ENCODE peak calls at places on chromosomes 16 and 17, in four cellular contexts. M is iPS-NIHi11, E is tibial artery, F is HuH-7. S is an unnamed sample.

GRCh38 chr16:80300876-80301275 is 239.9 kb upstream of the DYNLRB2 start:
- DNase-seq in M (no peak), F (no peak), E (no peak), S (peak; percentile 18)

GRCh38 chr17:3693829-3694231 is 2.1 kb downstream of the P2RX5 start:
- DNase-seq in F (no peak), E (no peak), M (no peak), S (no peak)

GRCh38 chr16:2952679-2953078 is 11.4 kb upstream of the KREMEN2 start:
- DNase-seq in E (no peak), M (no peak), F (no peak), S (no peak)

GRCh38 chr16:1327619-1327947 is 5.9 kb upstream of the BAIAP3 start:
- DNase-seq in F (no peak), E (no peak), M (no peak), S (no peak)

GRCh38 chr16:51129105-51129504 is 22.0 kb downstream of the SALL1 start:
- DNase-seq in M (no peak), F (no peak), E (no peak), S (no peak)

GRCh38 chr16:58120216-58120615 is 9.0 kb downstream of the CFAP20 start:
- DNase-seq in F (no peak), E (no peak), M (no peak), S (no peak)

GRCh38 chr16:21300309-21301167 is 22.4 kb upstream of the CRYM start:
- DNase-seq in M (peak; percentile 94), E (peak; percentile 100), F (peak; percentile 88), S (peak; percentile 100)

GRCh38 chr17:63613663-63614062 is 8.6 kb upstream of the MAP3K3 start:
- DNase-seq in M (no peak), E (no peak), F (no peak), S (no peak)

GRCh38 chr17:66655861-66656260 is 179.1 kb upstream of the CACNG5 start:
- DNase-seq in E (no peak), M (no peak), F (no peak), S (no peak)

GRCh38 chr16:50395763-50396710 is 27.2 kb upstream of the BRD7 start:
- DNase-seq in M (no peak), F (no peak), E (no peak), S (no peak)

GRCh38 chr17:73914536-73915274 is 270.5 kb upstream of the SDK2 start:
- DNase-seq in F (no peak), E (no peak), M (no peak), S (no peak)

GRCh38 chr17:14301279-14301760 is 439 bp downstream of the HS3ST3B1 start:
- DNase-seq in M (no peak), E (no peak), F (no peak), S (no peak)

GRCh38 chr17:59916446-59916845 is 23.5 kb downstream of the RPS6KB1 start:
- DNase-seq in M (no peak), F (no peak), E (no peak), S (no peak)

GRCh38 chr16:30066882-30067583 is 1.5 kb downstream of the ALDOA start:
- DNase-seq in E (no peak), F (no peak), M (no peak), S (no peak)

GRCh38 chr17:72295916-72296315 is 175.1 kb downstream of the SOX9 start:
- DNase-seq in E (no peak), F (no peak), M (no peak), S (no peak)

GRCh38 chr16:61890346-61890745 is 145.9 kb downstream of the CDH8 start:
- DNase-seq in E (no peak), F (no peak), M (no peak), S (no peak)

GRCh38 chr17:50265212-50265611 is 9.1 kb upstream of the TMEM92 start:
- DNase-seq in M (no peak), F (no peak), E (peak; percentile 23), S (no peak)

GRCh38 chr17:59753522-59754467 is 46.3 kb downstream of the VMP1 start:
- DNase-seq in F (peak; percentile 52), M (peak; percentile 78), E (no peak), S (peak; percentile 84)

GRCh38 chr16:67535201-67535600 is 6.6 kb downstream of the RIPOR1 start:
- DNase-seq in E (no peak), M (no peak), F (no peak), S (no peak)

GRCh38 chr17:64442550-64442971 is 6.4 kb upstream of the MILR1 start:
- DNase-seq in M (no peak), E (no peak), F (no peak), S (no peak)

GRCh38 chr16:51440096-51440495 is 289.0 kb upstream of the SALL1 start:
- DNase-seq in M (no peak), E (no peak), F (no peak), S (no peak)

GRCh38 chr17:48181653-48182052 is 74.1 kb downstream of the SNX11 start:
- DNase-seq in F (peak; percentile 14), M (peak; percentile 68), E (no peak), S (no peak)

GRCh38 chr17:73308017-73308823 is 3.6 kb downstream of the CDC42EP4 start:
- DNase-seq in E (peak; percentile 80), F (peak; percentile 76), M (no peak), S (no peak)

GRCh38 chr17:41417576-41418015 is 6.8 kb downstream of the KRT37 start:
- DNase-seq in F (peak; percentile 51), E (no peak), M (peak; percentile 80), S (no peak)

GRCh38 chr17:148757-149156 is 11.4 kb downstream of the SCGB1C2 start:
- DNase-seq in F (no peak), E (no peak), M (no peak), S (no peak)

S was measured in AG04450.